ENCODE peak calls at places on chromosome 17, in seven cellular contexts. N is heart right ventricle; O is pancreas; A is heart left ventricle; K is PC-9; J is CD8-positive, alpha-beta T cell; R is IMR-90. B is an unnamed sample. For H3K27me3, the result is how much of the 10 kb centered on the place peaks cover.

GRCh38 chr17:66272699-66273390 is 29.6 kb upstream of the PRKCA start:
- DNase-seq in A (no peak), J (no peak), N (no peak), R (peak), O (no peak), K (peak), B (no peak)

GRCh38 chr17:28916302-28916934 is 13.5 kb upstream of the DHRS13 start:
- DNase-seq in J (no peak), R (peak), N (no peak), O (no peak), A (no peak), K (peak), B (peak)

GRCh38 chr17:16211601-16212000 is 3.7 kb downstream of the NCOR1 start:
- DNase-seq in R (no peak), O (no peak), K (no peak), N (no peak), J (no peak), A (no peak), B (no peak)

GRCh38 chr17:6061290-6061689 is 8.9 kb upstream of the WSCD1 start:
- DNase-seq in K (no peak), A (no peak), N (no peak), J (no peak), R (peak), O (no peak), B (no peak)

GRCh38 chr17:74647871-74648672 is 24.5 kb upstream of the CD300E start:
- DNase-seq in N (no peak), J (no peak), O (no peak), A (no peak), K (no peak), R (no peak), B (no peak)

GRCh38 chr17:78933025-78933958 is 8.1 kb upstream of the TIMP2 start:
- DNase-seq in J (peak), A (peak), N (no peak), R (peak), K (peak), O (no peak), B (no peak)

GRCh38 chr17:30208214-30208613 is 27.3 kb downstream of the SLC6A4 start:
- DNase-seq in O (no peak), A (no peak), N (no peak), K (no peak), R (no peak), J (no peak), B (no peak)

GRCh38 chr17:72518810-72519597 is 398.2 kb downstream of the SOX9 start:
- DNase-seq in N (no peak), O (peak), R (no peak), A (no peak), K (no peak), J (no peak), B (no peak)

GRCh38 chr17:55072910-55073309 is 104.3 kb downstream of the STXBP4 start:
- DNase-seq in K (no peak), O (no peak), N (peak), A (no peak), R (peak), J (no peak), B (no peak)

GRCh38 chr17:78825696-78826095 is 14.9 kb downstream of the USP36 start:
- DNase-seq in A (peak), O (no peak), R (no peak), N (no peak), K (no peak), J (no peak), B (no peak)

GRCh38 chr17:30554839-30555751 is 77.9 kb downstream of the GOSR1 start:
- DNase-seq in K (peak), N (no peak), O (no peak), J (no peak), R (peak), A (no peak), B (no peak)

GRCh38 chr17:68455756-68456528 is 1.4 kb downstream of the WIPI1 start:
- DNase-seq in R (peak), A (no peak), K (peak), J (no peak), N (peak), O (peak), B (no peak)

GRCh38 chr17:51044964-51045363 is 75.7 kb downstream of the SPAG9 start:
- DNase-seq in K (no peak), J (no peak), N (no peak), A (no peak), O (no peak), R (no peak), B (no peak)

GRCh38 chr17:29112780-29113295 is 67.4 kb downstream of the MYO18A start:
- DNase-seq in R (no peak), A (no peak), N (peak), O (no peak), J (no peak), K (no peak), B (no peak)

GRCh38 chr17:27669850-27670249 is 38.9 kb downstream of the LGALS9 start:
- DNase-seq in J (no peak), N (no peak), K (no peak), A (no peak), R (no peak), O (no peak), B (no peak)

GRCh38 chr17:53106886-53107285 is 715.8 kb upstream of the KIF2B start:
- DNase-seq in K (no peak), A (no peak), J (no peak), O (no peak), N (no peak), R (no peak), B (no peak)

GRCh38 chr17:1487939-1488825 is 4.3 kb downstream of the MYO1C start:
- DNase-seq in J (peak), R (peak), A (peak), O (peak), K (peak), N (peak), B (peak)

GRCh38 chr17:20063665-20064648 is 54.8 kb downstream of the SPECC1 start:
- DNase-seq in K (peak), J (no peak), N (peak), O (peak), A (peak), R (peak), B (no peak)

GRCh38 chr17:42748906-42749798 is 4.3 kb upstream of the EZH1 start:
- DNase-seq in A (no peak), K (no peak), O (no peak), R (no peak), J (no peak), N (no peak), B (no peak)

GRCh38 chr17:1810450-1811103 is 19.1 kb downstream of the SMYD4 start:
- DNase-seq in N (no peak), A (no peak), R (no peak), O (no peak), J (no peak), K (no peak), B (no peak)

GRCh38 chr17:21090889-21091618 is 35.7 kb upstream of the DHRS7B start:
- DNase-seq in K (no peak), A (no peak), O (no peak), J (no peak), R (peak), N (no peak), B (no peak)

GRCh38 chr17:32741381-32741780 is 135.5 kb downstream of the MYO1D start:
- DNase-seq in R (no peak), K (no peak), O (no peak), A (no peak), N (no peak), J (no peak), B (no peak)

GRCh38 chr17:76501018-76501826 is at the start of gene RHBDF2:
- DNase-seq in O (peak), R (peak), N (peak), K (peak), J (peak), A (peak), B (peak)

GRCh38 chr17:79982986-79983385 is 52.7 kb downstream of the TBC1D16 start:
- DNase-seq in A (no peak), N (no peak), R (no peak), O (no peak), K (no peak), J (no peak), B (no peak)

GRCh38 chr17:28173071-28173561 is 130.6 kb downstream of the NLK start:
- DNase-seq in J (no peak), N (no peak), O (no peak), A (no peak), K (no peak), R (no peak), B (no peak)

GRCh38 chr17:76523084-76524037 is 14.1 kb downstream of the CYGB start:
- DNase-seq in N (peak), A (peak), J (peak), O (peak), K (peak), R (peak), B (peak)

GRCh38 chr17:76478097-76478496 is 10.7 kb downstream of the AANAT start:
- DNase-seq in A (no peak), R (no peak), N (no peak), J (no peak), K (no peak), O (no peak), B (no peak)

GRCh38 chr17:38460716-38461650 is 32.7 kb downstream of the ARHGAP23 start:
- DNase-seq in A (no peak), K (no peak), O (no peak), R (no peak), J (no peak), N (no peak), B (no peak)

GRCh38 chr17:59234631-59235030 is 14.3 kb downstream of the GDPD1 start:
- DNase-seq in K (no peak), R (no peak), N (no peak), O (no peak), J (no peak), A (no peak), B (no peak)

GRCh38 chr17:77322534-77323412 is 182.0 kb downstream of the SEC14L1 start:
- DNase-seq in A (peak), K (peak), O (peak), N (peak), J (no peak), R (peak), B (no peak)

GRCh38 chr17:77476006-77476405 is 335.2 kb downstream of the SEC14L1 start:
- DNase-seq in K (no peak), J (no peak), O (no peak), N (no peak), A (no peak), R (no peak), B (no peak)

GRCh38 chr17:14070344-14071007 is 1.2 kb downstream of the COX10 start:
- DNase-seq in K (no peak), R (no peak), O (no peak), N (no peak), A (no peak), J (no peak), B (no peak)

GRCh38 chr17:54980372-54980771 is 11.8 kb downstream of the STXBP4 start:
- DNase-seq in O (no peak), A (no peak), K (no peak), N (no peak), R (no peak), J (no peak), B (no peak)

GRCh38 chr17:58487589-58488427 is at the start of gene HSF5:
- DNase-seq in O (no peak), A (peak), K (no peak), N (no peak), R (no peak), J (peak), B (peak)

GRCh38 chr17:1647802-1648581 is 1.7 kb downstream of the RILP start:
- DNase-seq in J (no peak), K (no peak), A (peak), R (no peak), N (peak), O (no peak), B (no peak)

GRCh38 chr17:6669479-6670212 is 18.1 kb downstream of the C17orf100 start:
- DNase-seq in N (no peak), O (no peak), R (no peak), J (no peak), K (peak), A (no peak), B (no peak)

GRCh38 chr17:82858376-82859126 is 18.7 kb upstream of the ZNF750 start:
- DNase-seq in N (no peak), J (no peak), R (no peak), K (peak), A (no peak), O (no peak), B (peak)

GRCh38 chr17:64505320-64506200 is 529 bp downstream of the DDX5 start:
- DNase-seq in N (peak), O (peak), K (peak), R (peak), A (peak), J (peak), B (peak)

GRCh38 chr17:48565024-48565558 is 13.1 kb downstream of the HOXB4 start:
- DNase-seq in R (no peak), K (no peak), A (no peak), N (no peak), O (no peak), J (no peak), B (no peak)

GRCh38 chr17:48562934-48563333 is 15.2 kb downstream of the HOXB4 start:
- DNase-seq in K (no peak), A (no peak), N (no peak), O (no peak), J (no peak), R (no peak), B (no peak)

GRCh38 chr17:48563867-48564199 is 14.3 kb downstream of the HOXB4 start:
- DNase-seq in O (no peak), A (no peak), R (no peak), K (no peak), J (no peak), N (no peak), B (no peak)

GRCh38 chr17:48563385-48563838 is 14.7 kb downstream of the HOXB4 start:
- DNase-seq in A (no peak), J (no peak), O (no peak), N (no peak), K (no peak), R (peak), B (no peak)

GRCh38 chr17:48564200-48565023 is 13.7 kb downstream of the HOXB4 start:
- DNase-seq in R (no peak), O (no peak), N (no peak), K (no peak), A (peak), J (no peak), B (no peak)
- H3K27me3 ChIP-seq in R (under half), O (under half), N (half or more), K (under half), A (half or more), J (under half), B (under half)

GRCh38 chr17:4807534-4808377 is 804 bp downstream of the PLD2 start:
- DNase-seq in A (peak), O (no peak), J (no peak), R (no peak), K (no peak), N (no peak), B (no peak)
- H3K4me3 ChIP-seq in A (peak), O (peak), J (no peak), R (peak), K (peak), N (peak), B (no peak)

DNA sequence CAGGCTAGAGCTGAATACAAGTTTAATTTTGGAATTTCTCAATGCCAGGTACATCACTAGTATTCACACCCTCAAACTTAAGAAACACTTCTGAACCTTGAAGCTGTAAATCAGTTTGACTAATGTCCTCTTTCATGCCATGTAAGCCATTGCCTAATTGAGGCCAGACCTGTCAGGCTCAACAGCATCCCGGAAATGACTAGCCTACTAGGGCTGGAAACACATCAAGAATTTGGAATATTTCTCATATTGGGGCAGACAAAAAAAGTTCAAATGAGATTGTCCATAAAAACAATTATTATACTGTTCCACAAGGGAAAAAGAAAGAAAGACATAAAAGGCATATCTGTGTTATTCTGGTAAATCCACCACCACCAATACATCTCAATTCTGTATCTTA is 1.7 kb downstream of the USP32 start:
- DNase-seq in O (no peak), A (no peak), N (no peak), K (no peak), R (peak), J (no peak), B (no peak)
- H3K27ac ChIP-seq in O (no peak), A (peak), N (no peak), K (no peak), R (peak), J (no peak), B (peak)

DNA sequence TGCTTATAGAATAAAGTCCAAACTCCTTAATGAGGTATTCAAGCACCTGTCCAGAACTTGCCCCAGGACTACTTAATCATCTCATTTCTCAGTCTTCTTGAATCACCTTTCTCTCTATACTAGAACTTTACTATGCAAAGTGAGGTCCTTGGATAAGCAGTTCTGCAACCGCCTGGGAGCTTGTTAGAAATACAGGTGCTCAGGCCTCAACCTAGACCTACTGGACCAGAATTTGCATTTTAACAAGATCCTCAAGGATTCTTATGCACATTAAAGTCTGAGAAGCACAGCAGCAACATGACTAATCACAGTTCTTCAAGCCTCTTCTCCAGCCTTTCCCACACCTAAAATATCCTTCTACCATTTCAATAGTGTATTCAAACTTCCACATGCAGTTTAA is 61.7 kb downstream of the GRB7 start:
- DNase-seq in N (no peak), O (no peak), A (no peak), R (no peak), J (no peak), K (no peak), B (no peak)
- H3K27me3 ChIP-seq in N (under half), O (under half), A (under half), R (under half), J (under half), K (under half), B (under half)

DNA sequence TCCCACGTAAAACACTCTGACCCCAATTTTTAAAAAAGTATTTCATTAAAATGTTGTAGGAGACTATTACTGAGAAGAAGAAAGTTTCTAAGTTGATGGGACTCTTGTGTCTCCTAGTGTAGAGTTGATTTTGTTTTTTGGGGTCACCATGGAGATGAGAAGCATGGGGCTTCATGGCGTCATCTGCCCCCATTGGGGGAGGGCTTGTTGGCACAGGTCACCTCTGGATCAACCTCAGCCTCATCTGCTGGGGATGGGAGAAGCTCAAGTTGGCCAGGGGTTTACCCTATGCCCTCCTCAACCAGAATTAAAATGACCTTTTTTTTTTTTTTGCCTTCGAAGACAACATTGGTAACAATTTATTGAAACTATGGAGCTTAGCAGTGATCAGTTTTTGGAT is 28.3 kb downstream of the MSI2 start:
- DNase-seq in K (no peak), A (no peak), R (no peak), N (no peak), J (no peak), O (no peak), B (peak)
- H3K4me3 ChIP-seq in K (no peak), A (no peak), R (no peak), N (no peak), J (no peak), O (no peak), B (peak)

GRCh38 chr17:17787568-17787967 is 49.2 kb downstream of the SREBF1 start:
- DNase-seq in J (no peak), R (no peak), A (no peak), N (no peak), K (no peak), O (no peak), B (no peak)

GRCh38 chr17:17785407-17785806 is 51.4 kb downstream of the SREBF1 start:
- DNase-seq in J (no peak), A (peak), N (no peak), O (peak), K (no peak), R (no peak), B (no peak)

GRCh38 chr17:17788967-17789366 is 47.8 kb downstream of the SREBF1 start:
- DNase-seq in J (no peak), A (no peak), O (no peak), N (no peak), K (no peak), R (no peak), B (no peak)

GRCh38 chr17:17784599-17785264 is 52.1 kb downstream of the SREBF1 start:
- DNase-seq in N (no peak), O (no peak), K (no peak), A (no peak), J (no peak), R (no peak), B (no peak)

DNA sequence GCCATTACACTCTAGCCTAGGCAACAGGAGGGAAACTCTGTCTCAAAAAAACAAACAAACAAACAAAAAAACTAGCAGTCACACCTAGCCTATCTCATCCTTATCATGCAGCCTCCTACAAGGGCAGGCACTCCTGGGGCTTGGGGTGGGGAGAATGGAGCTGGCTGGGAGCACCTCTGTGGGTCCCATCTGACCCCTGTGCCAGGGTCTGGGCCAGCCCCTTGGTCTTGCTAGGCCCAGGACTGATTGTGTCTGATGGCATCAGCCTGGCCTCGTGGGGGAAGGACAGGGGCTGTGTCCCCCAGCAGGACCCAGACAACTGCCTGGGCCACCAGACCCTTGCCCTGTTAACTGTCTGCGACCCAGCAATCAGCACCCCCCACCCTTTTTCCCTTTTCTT is 49.8 kb downstream of the SREBF1 start:
- DNase-seq in N (no peak), O (no peak), A (no peak), J (no peak), R (no peak), K (no peak), B (no peak)
- H3K27ac ChIP-seq in N (no peak), O (no peak), A (no peak), J (no peak), R (no peak), K (no peak), B (no peak)

GRCh38 chr17:44007346-44008204 is 3.2 kb downstream of the NAGS start:
- DNase-seq in K (no peak), R (no peak), J (no peak), O (no peak), A (no peak), N (no peak), B (no peak)

GRCh38 chr17:44005865-44006580 is 1.6 kb downstream of the NAGS start:
- DNase-seq in O (peak), N (no peak), J (no peak), R (no peak), A (peak), K (peak), B (peak)

GRCh38 chr17:44005527-44005864 is 1.1 kb downstream of the NAGS start:
- DNase-seq in N (no peak), O (no peak), K (no peak), A (no peak), R (no peak), J (no peak), B (no peak)

GRCh38 chr17:44008205-44008909 is 3.9 kb downstream of the NAGS start:
- DNase-seq in R (no peak), K (no peak), J (no peak), N (no peak), A (no peak), O (no peak), B (no peak)

GRCh38 chr17:44006581-44007345 is 2.3 kb downstream of the NAGS start:
- DNase-seq in A (peak), R (peak), K (peak), J (peak), O (peak), N (peak), B (peak)
- H3K27me3 ChIP-seq in A (under half), R (under half), K (under half), J (under half), O (under half), N (under half), B (under half)